ENCODE peak calls at places on chromosome 19, in six cellular contexts. One of them, this sample, is unnamed.

GRCh38 chr19:39937094-39937493 is 2.7 kb upstream of the FCGBP start:
- DNase-seq in HEK293T: no peak
- DNase-seq in iris pigment epithelial cell: no peak
- DNase-seq in stimulated activated CD4-positive, alpha-beta T cell treated with anti-CD3 and anti-CD28 coated beads, Interleukin-4, amount 100 ng/mL, for 48 hours: no peak
- DNase-seq in AG04450: no peak
- DNase-seq in AG04449: no peak
- DNase-seq in this sample: no peak

GRCh38 chr19:39325778-39326680 is 5.4 kb upstream of the LRFN1 start:
- DNase-seq in stimulated activated CD4-positive, alpha-beta T cell treated with anti-CD3 and anti-CD28 coated beads, Interleukin-4, amount 100 ng/mL, for 48 hours: no peak
- DNase-seq in HEK293T: peak
- DNase-seq in AG04450: no peak
- DNase-seq in AG04449: no peak
- DNase-seq in iris pigment epithelial cell: peak
- DNase-seq in this sample: peak

GRCh38 chr19:47231215-47232054 is 436 bp upstream of the BBC3 start:
- DNase-seq in iris pigment epithelial cell: peak
- DNase-seq in stimulated activated CD4-positive, alpha-beta T cell treated with anti-CD3 and anti-CD28 coated beads, Interleukin-4, amount 100 ng/mL, for 48 hours: peak
- DNase-seq in AG04450: peak
- DNase-seq in AG04449: no peak
- DNase-seq in HEK293T: peak
- DNase-seq in this sample: peak

GRCh38 chr19:48419158-48419920 is 25.9 kb downstream of the GRIN2D start:
- DNase-seq in AG04449: no peak
- DNase-seq in iris pigment epithelial cell: peak
- DNase-seq in HEK293T: peak
- DNase-seq in AG04450: no peak
- DNase-seq in stimulated activated CD4-positive, alpha-beta T cell treated with anti-CD3 and anti-CD28 coated beads, Interleukin-4, amount 100 ng/mL, for 48 hours: peak
- DNase-seq in this sample: peak

GRCh38 chr19:45050036-45050435 is 11.2 kb downstream of the CLASRP start:
- DNase-seq in iris pigment epithelial cell: no peak
- DNase-seq in stimulated activated CD4-positive, alpha-beta T cell treated with anti-CD3 and anti-CD28 coated beads, Interleukin-4, amount 100 ng/mL, for 48 hours: no peak
- DNase-seq in AG04450: no peak
- DNase-seq in AG04449: no peak
- DNase-seq in HEK293T: no peak
- DNase-seq in this sample: no peak

GRCh38 chr19:48569814-48570213 is 17.8 kb downstream of the SULT2B1 start:
- DNase-seq in AG04449: no peak
- DNase-seq in iris pigment epithelial cell: peak
- DNase-seq in stimulated activated CD4-positive, alpha-beta T cell treated with anti-CD3 and anti-CD28 coated beads, Interleukin-4, amount 100 ng/mL, for 48 hours: no peak
- DNase-seq in HEK293T: no peak
- DNase-seq in AG04450: no peak
- DNase-seq in this sample: no peak

GRCh38 chr19:1294688-1295087 is 9.0 kb downstream of the EFNA2 start:
- DNase-seq in stimulated activated CD4-positive, alpha-beta T cell treated with anti-CD3 and anti-CD28 coated beads, Interleukin-4, amount 100 ng/mL, for 48 hours: no peak
- DNase-seq in HEK293T: no peak
- DNase-seq in iris pigment epithelial cell: no peak
- DNase-seq in AG04449: no peak
- DNase-seq in AG04450: no peak
- DNase-seq in this sample: no peak

GRCh38 chr19:38168632-38169031 is 55.4 kb downstream of the DPF1 start:
- DNase-seq in AG04449: no peak
- DNase-seq in iris pigment epithelial cell: no peak
- DNase-seq in stimulated activated CD4-positive, alpha-beta T cell treated with anti-CD3 and anti-CD28 coated beads, Interleukin-4, amount 100 ng/mL, for 48 hours: no peak
- DNase-seq in AG04450: no peak
- DNase-seq in HEK293T: no peak
- DNase-seq in this sample: no peak

GRCh38 chr19:35868823-35869326 is 501 bp downstream of the APLP1 start:
- DNase-seq in HEK293T: no peak
- DNase-seq in AG04449: no peak
- DNase-seq in iris pigment epithelial cell: no peak
- DNase-seq in stimulated activated CD4-positive, alpha-beta T cell treated with anti-CD3 and anti-CD28 coated beads, Interleukin-4, amount 100 ng/mL, for 48 hours: no peak
- DNase-seq in AG04450: no peak
- DNase-seq in this sample: peak

GRCh38 chr19:23547156-23547555 is 139.9 kb downstream of the ZNF675 start:
- DNase-seq in AG04449: no peak
- DNase-seq in AG04450: no peak
- DNase-seq in iris pigment epithelial cell: no peak
- DNase-seq in stimulated activated CD4-positive, alpha-beta T cell treated with anti-CD3 and anti-CD28 coated beads, Interleukin-4, amount 100 ng/mL, for 48 hours: no peak
- DNase-seq in HEK293T: no peak
- DNase-seq in this sample: no peak

GRCh38 chr19:8641221-8641907 is 10.9 kb downstream of the NFILZ start:
- DNase-seq in AG04450: no peak
- DNase-seq in stimulated activated CD4-positive, alpha-beta T cell treated with anti-CD3 and anti-CD28 coated beads, Interleukin-4, amount 100 ng/mL, for 48 hours: no peak
- DNase-seq in AG04449: no peak
- DNase-seq in iris pigment epithelial cell: no peak
- DNase-seq in HEK293T: no peak
- DNase-seq in this sample: no peak

GRCh38 chr19:29277107-29277506 is 64.2 kb upstream of the UQCRFS1 start:
- DNase-seq in stimulated activated CD4-positive, alpha-beta T cell treated with anti-CD3 and anti-CD28 coated beads, Interleukin-4, amount 100 ng/mL, for 48 hours: peak
- DNase-seq in AG04449: no peak
- DNase-seq in HEK293T: no peak
- DNase-seq in iris pigment epithelial cell: no peak
- DNase-seq in AG04450: no peak
- DNase-seq in this sample: no peak

GRCh38 chr19:12967907-12968306 is 1.5 kb upstream of the DAND5 start:
- DNase-seq in HEK293T: no peak
- DNase-seq in stimulated activated CD4-positive, alpha-beta T cell treated with anti-CD3 and anti-CD28 coated beads, Interleukin-4, amount 100 ng/mL, for 48 hours: no peak
- DNase-seq in AG04449: no peak
- DNase-seq in AG04450: no peak
- DNase-seq in iris pigment epithelial cell: no peak
- DNase-seq in this sample: no peak

GRCh38 chr19:46385636-46386035 is 27.7 kb downstream of the CCDC8 start:
- DNase-seq in iris pigment epithelial cell: no peak
- DNase-seq in HEK293T: no peak
- DNase-seq in AG04450: no peak
- DNase-seq in AG04449: no peak
- DNase-seq in stimulated activated CD4-positive, alpha-beta T cell treated with anti-CD3 and anti-CD28 coated beads, Interleukin-4, amount 100 ng/mL, for 48 hours: no peak
- DNase-seq in this sample: no peak

GRCh38 chr19:51407631-51408131 is 9.8 kb downstream of the SIGLEC10 start:
- DNase-seq in iris pigment epithelial cell: peak
- DNase-seq in AG04450: no peak
- DNase-seq in stimulated activated CD4-positive, alpha-beta T cell treated with anti-CD3 and anti-CD28 coated beads, Interleukin-4, amount 100 ng/mL, for 48 hours: no peak
- DNase-seq in AG04449: no peak
- DNase-seq in HEK293T: peak
- DNase-seq in this sample: peak

GRCh38 chr19:10525636-10526035 is 8.4 kb upstream of the S1PR5 start:
- DNase-seq in AG04450: no peak
- DNase-seq in HEK293T: no peak
- DNase-seq in AG04449: no peak
- DNase-seq in stimulated activated CD4-positive, alpha-beta T cell treated with anti-CD3 and anti-CD28 coated beads, Interleukin-4, amount 100 ng/mL, for 48 hours: no peak
- DNase-seq in iris pigment epithelial cell: no peak
- DNase-seq in this sample: no peak

GRCh38 chr19:56321981-56322558 is 7.4 kb upstream of the ZSCAN5A start:
- DNase-seq in AG04449: no peak
- DNase-seq in stimulated activated CD4-positive, alpha-beta T cell treated with anti-CD3 and anti-CD28 coated beads, Interleukin-4, amount 100 ng/mL, for 48 hours: no peak
- DNase-seq in HEK293T: no peak
- DNase-seq in AG04450: no peak
- DNase-seq in iris pigment epithelial cell: no peak
- DNase-seq in this sample: no peak

GRCh38 chr19:4555657-4556561 is 3.6 kb downstream of the SEMA6B start:
- DNase-seq in AG04449: no peak
- DNase-seq in AG04450: no peak
- DNase-seq in HEK293T: peak
- DNase-seq in iris pigment epithelial cell: no peak
- DNase-seq in stimulated activated CD4-positive, alpha-beta T cell treated with anti-CD3 and anti-CD28 coated beads, Interleukin-4, amount 100 ng/mL, for 48 hours: no peak
- DNase-seq in this sample: no peak

GRCh38 chr19:3253270-3253669 is 28.8 kb downstream of the CELF5 start:
- DNase-seq in AG04449: no peak
- DNase-seq in AG04450: no peak
- DNase-seq in iris pigment epithelial cell: peak
- DNase-seq in HEK293T: no peak
- DNase-seq in stimulated activated CD4-positive, alpha-beta T cell treated with anti-CD3 and anti-CD28 coated beads, Interleukin-4, amount 100 ng/mL, for 48 hours: no peak
- DNase-seq in this sample: no peak

GRCh38 chr19:38023245-38023644 is 116.2 kb downstream of the SIPA1L3 start:
- DNase-seq in AG04449: no peak
- DNase-seq in iris pigment epithelial cell: peak
- DNase-seq in AG04450: no peak
- DNase-seq in HEK293T: no peak
- DNase-seq in stimulated activated CD4-positive, alpha-beta T cell treated with anti-CD3 and anti-CD28 coated beads, Interleukin-4, amount 100 ng/mL, for 48 hours: no peak
- DNase-seq in this sample: peak

GRCh38 chr19:50668416-50669318 is 19.4 kb downstream of the C19orf81 start:
- DNase-seq in AG04450: no peak
- DNase-seq in HEK293T: no peak
- DNase-seq in iris pigment epithelial cell: no peak
- DNase-seq in AG04449: no peak
- DNase-seq in stimulated activated CD4-positive, alpha-beta T cell treated with anti-CD3 and anti-CD28 coated beads, Interleukin-4, amount 100 ng/mL, for 48 hours: no peak
- DNase-seq in this sample: no peak

GRCh38 chr19:55877211-55877610 is 40.9 kb downstream of the NLRP4 start:
- DNase-seq in HEK293T: no peak
- DNase-seq in AG04449: no peak
- DNase-seq in AG04450: no peak
- DNase-seq in stimulated activated CD4-positive, alpha-beta T cell treated with anti-CD3 and anti-CD28 coated beads, Interleukin-4, amount 100 ng/mL, for 48 hours: no peak
- DNase-seq in iris pigment epithelial cell: no peak
- DNase-seq in this sample: no peak

GRCh38 chr19:47075179-47075811 is 26.9 kb upstream of the TMEM160 start:
- DNase-seq in AG04450: no peak
- DNase-seq in AG04449: no peak
- DNase-seq in HEK293T: no peak
- DNase-seq in iris pigment epithelial cell: no peak
- DNase-seq in stimulated activated CD4-positive, alpha-beta T cell treated with anti-CD3 and anti-CD28 coated beads, Interleukin-4, amount 100 ng/mL, for 48 hours: no peak
- DNase-seq in this sample: no peak

GRCh38 chr19:7442423-7442822 is 46.4 kb downstream of the PEX11G start:
- DNase-seq in stimulated activated CD4-positive, alpha-beta T cell treated with anti-CD3 and anti-CD28 coated beads, Interleukin-4, amount 100 ng/mL, for 48 hours: no peak
- DNase-seq in HEK293T: no peak
- DNase-seq in iris pigment epithelial cell: no peak
- DNase-seq in AG04450: no peak
- DNase-seq in AG04449: no peak
- DNase-seq in this sample: no peak

GRCh38 chr19:4391701-4392543 is 8.4 kb downstream of the SH3GL1 start:
- DNase-seq in HEK293T: no peak
- DNase-seq in stimulated activated CD4-positive, alpha-beta T cell treated with anti-CD3 and anti-CD28 coated beads, Interleukin-4, amount 100 ng/mL, for 48 hours: no peak
- DNase-seq in AG04450: no peak
- DNase-seq in AG04449: no peak
- DNase-seq in iris pigment epithelial cell: peak
- DNase-seq in this sample: peak

GRCh38 chr19:3808420-3809143 is 22.4 kb upstream of the MATK start:
- DNase-seq in AG04449: no peak
- DNase-seq in HEK293T: no peak
- DNase-seq in iris pigment epithelial cell: no peak
- DNase-seq in AG04450: no peak
- DNase-seq in stimulated activated CD4-positive, alpha-beta T cell treated with anti-CD3 and anti-CD28 coated beads, Interleukin-4, amount 100 ng/mL, for 48 hours: no peak
- DNase-seq in this sample: no peak

GRCh38 chr19:17794412-17794730 is 567 bp upstream of the B3GNT3 start:
- DNase-seq in stimulated activated CD4-positive, alpha-beta T cell treated with anti-CD3 and anti-CD28 coated beads, Interleukin-4, amount 100 ng/mL, for 48 hours: no peak
- DNase-seq in iris pigment epithelial cell: no peak
- DNase-seq in AG04450: no peak
- DNase-seq in AG04449: no peak
- DNase-seq in HEK293T: no peak
- DNase-seq in this sample: no peak

GRCh38 chr19:49896863-49897621 is at the start of gene IL4I1:
- DNase-seq in AG04449: no peak
- DNase-seq in stimulated activated CD4-positive, alpha-beta T cell treated with anti-CD3 and anti-CD28 coated beads, Interleukin-4, amount 100 ng/mL, for 48 hours: peak
- DNase-seq in iris pigment epithelial cell: no peak
- DNase-seq in HEK293T: no peak
- DNase-seq in AG04450: no peak
- DNase-seq in this sample: peak

GRCh38 chr19:1766800-1767352 is 13.6 kb downstream of the ONECUT3 start:
- DNase-seq in stimulated activated CD4-positive, alpha-beta T cell treated with anti-CD3 and anti-CD28 coated beads, Interleukin-4, amount 100 ng/mL, for 48 hours: no peak
- DNase-seq in iris pigment epithelial cell: no peak
- DNase-seq in HEK293T: no peak
- DNase-seq in AG04449: no peak
- DNase-seq in AG04450: no peak
- DNase-seq in this sample: no peak

GRCh38 chr19:43290568-43291359 is 21.4 kb upstream of the PSG9 start:
- DNase-seq in iris pigment epithelial cell: peak
- DNase-seq in AG04450: no peak
- DNase-seq in AG04449: no peak
- DNase-seq in HEK293T: no peak
- DNase-seq in stimulated activated CD4-positive, alpha-beta T cell treated with anti-CD3 and anti-CD28 coated beads, Interleukin-4, amount 100 ng/mL, for 48 hours: peak
- DNase-seq in this sample: peak

GRCh38 chr19:39355253-39355652 is 13.0 kb downstream of the SAMD4B start:
- DNase-seq in AG04449: no peak
- DNase-seq in HEK293T: no peak
- DNase-seq in iris pigment epithelial cell: no peak
- DNase-seq in stimulated activated CD4-positive, alpha-beta T cell treated with anti-CD3 and anti-CD28 coated beads, Interleukin-4, amount 100 ng/mL, for 48 hours: no peak
- DNase-seq in AG04450: no peak
- DNase-seq in this sample: no peak

GRCh38 chr19:41218249-41218614 is 791 bp upstream of the AXL start:
- DNase-seq in AG04449: no peak
- DNase-seq in HEK293T: no peak
- DNase-seq in stimulated activated CD4-positive, alpha-beta T cell treated with anti-CD3 and anti-CD28 coated beads, Interleukin-4, amount 100 ng/mL, for 48 hours: no peak
- DNase-seq in iris pigment epithelial cell: no peak
- DNase-seq in AG04450: no peak
- DNase-seq in this sample: no peak

GRCh38 chr19:55189424-55189823 is 9.3 kb upstream of the SYT5 start:
- DNase-seq in iris pigment epithelial cell: peak
- DNase-seq in HEK293T: no peak
- DNase-seq in AG04449: peak
- DNase-seq in stimulated activated CD4-positive, alpha-beta T cell treated with anti-CD3 and anti-CD28 coated beads, Interleukin-4, amount 100 ng/mL, for 48 hours: no peak
- DNase-seq in AG04450: peak
- DNase-seq in this sample: peak

GRCh38 chr19:24073807-24074206 is 13.2 kb upstream of the ZNF254 start:
- DNase-seq in AG04450: no peak
- DNase-seq in HEK293T: no peak
- DNase-seq in AG04449: no peak
- DNase-seq in stimulated activated CD4-positive, alpha-beta T cell treated with anti-CD3 and anti-CD28 coated beads, Interleukin-4, amount 100 ng/mL, for 48 hours: no peak
- DNase-seq in iris pigment epithelial cell: no peak
- DNase-seq in this sample: no peak

GRCh38 chr19:43414554-43414953 is at the start of gene TEX101:
- DNase-seq in stimulated activated CD4-positive, alpha-beta T cell treated with anti-CD3 and anti-CD28 coated beads, Interleukin-4, amount 100 ng/mL, for 48 hours: no peak
- DNase-seq in AG04449: no peak
- DNase-seq in HEK293T: no peak
- DNase-seq in AG04450: no peak
- DNase-seq in iris pigment epithelial cell: no peak
- DNase-seq in this sample: no peak

GRCh38 chr19:2494084-2494446 is 18.1 kb downstream of the GADD45B start:
- DNase-seq in AG04450: no peak
- DNase-seq in stimulated activated CD4-positive, alpha-beta T cell treated with anti-CD3 and anti-CD28 coated beads, Interleukin-4, amount 100 ng/mL, for 48 hours: no peak
- DNase-seq in HEK293T: no peak
- DNase-seq in AG04449: no peak
- DNase-seq in iris pigment epithelial cell: peak
- DNase-seq in this sample: peak

GRCh38 chr19:7326105-7326877 is 22.4 kb upstream of the ARHGEF18 start:
- DNase-seq in HEK293T: peak
- DNase-seq in stimulated activated CD4-positive, alpha-beta T cell treated with anti-CD3 and anti-CD28 coated beads, Interleukin-4, amount 100 ng/mL, for 48 hours: peak
- DNase-seq in AG04449: no peak
- DNase-seq in AG04450: no peak
- DNase-seq in iris pigment epithelial cell: peak
- DNase-seq in this sample: no peak

GRCh38 chr19:18194554-18195238 is 1.7 kb downstream of the MPV17L2 start:
- DNase-seq in stimulated activated CD4-positive, alpha-beta T cell treated with anti-CD3 and anti-CD28 coated beads, Interleukin-4, amount 100 ng/mL, for 48 hours: no peak
- DNase-seq in iris pigment epithelial cell: no peak
- DNase-seq in HEK293T: peak
- DNase-seq in AG04450: no peak
- DNase-seq in AG04449: no peak
- DNase-seq in this sample: peak